ENCODE peak calls at places on chromosomes 7 and 10, in seven cellular contexts. V is HepG2, K is transverse colon, Q is HCT116, C is sigmoid colon, D is H1, F is Panc1. A is an unnamed sample. For H3K4me1, the result is how much of the 10 kb centered on the place peaks cover.

GRCh38 chr10:37572206-37572605 is 285.2 kb downstream of the ZNF248 start:
- DNase-seq in V (no peak), K (no peak), Q (no peak), C (no peak), D (no peak), F (no peak), A (no peak)

GRCh38 chr10:17214991-17215781 is 12.9 kb upstream of the VIM start:
- DNase-seq in V (no peak), K (no peak), Q (peak), C (no peak), D (no peak), F (no peak), A (no peak)

GRCh38 chr10:116418394-116418793 is 9.3 kb upstream of the PNLIPRP3 start:
- DNase-seq in V (no peak), K (no peak), Q (no peak), C (no peak), D (no peak), F (no peak), A (peak)

GRCh38 chr10:95755511-95756004 is 405 bp upstream of the ENTPD1 start:
- DNase-seq in V (peak), K (peak), Q (no peak), C (peak), D (no peak), F (no peak), A (no peak)

GRCh38 chr10:78333362-78334143 is 299.9 kb downstream of the RPS24 start:
- DNase-seq in V (no peak), K (no peak), Q (no peak), C (no peak), D (no peak), F (no peak), A (no peak)

GRCh38 chr7:131948434-131949053 is 392.1 kb upstream of the PODXL start:
- DNase-seq in V (peak), K (peak), Q (no peak), C (no peak), D (no peak), F (no peak), A (no peak)

GRCh38 chr10:986881-987634 is 1.2 kb upstream of the GTPBP4 start:
- DNase-seq in V (no peak), K (no peak), Q (no peak), C (no peak), D (no peak), F (no peak), A (peak)

GRCh38 chr7:17654940-17655339 is 285.4 kb downstream of the SNX13 start:
- DNase-seq in V (no peak), K (no peak), Q (no peak), C (no peak), D (no peak), F (no peak), A (no peak)

GRCh38 chr10:85548038-85548437 is 818.6 kb downstream of the GRID1 start:
- DNase-seq in V (peak), K (peak), Q (peak), C (no peak), D (no peak), F (peak), A (no peak)

GRCh38 chr10:8921583-8921982 is 867.1 kb downstream of the GATA3 start:
- DNase-seq in V (no peak), K (no peak), Q (no peak), C (no peak), D (no peak), F (no peak), A (no peak)

GRCh38 chr7:101119876-101120275 is 7.0 kb upstream of the SERPINE1 start:
- DNase-seq in V (no peak), K (no peak), Q (no peak), C (no peak), D (no peak), F (no peak), A (no peak)
- H3K4me1 ChIP-seq in V (half or more), K (under half), Q (half or more), C (under half), D (under half), F (half or more), A (under half)

DNA sequence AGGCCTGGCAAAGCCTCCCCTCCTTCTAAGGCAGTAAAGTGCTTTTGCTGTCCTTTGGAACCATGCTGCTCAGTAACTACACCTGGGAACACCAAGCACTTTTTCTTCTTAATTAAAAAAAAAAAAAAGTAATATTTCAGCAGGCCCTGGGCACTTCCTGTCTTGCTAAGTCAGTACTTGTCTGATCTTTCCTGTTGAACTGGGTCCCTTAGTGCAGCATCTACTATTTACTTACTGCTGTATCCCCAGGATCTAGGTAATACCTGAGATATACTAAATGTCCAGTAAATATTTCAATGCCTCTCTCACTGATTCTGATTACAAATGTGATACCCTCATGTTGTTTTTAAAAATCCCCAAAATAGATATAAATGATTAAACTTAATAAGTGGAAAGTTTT is 77.4 kb downstream of the PPP1R3C start:
- DNase-seq in V (no peak), K (no peak), Q (no peak), C (no peak), D (no peak), F (no peak), A (no peak)
- TF ChIP-seq POLR2AphosphoS5 in V (no peak), K (no peak), Q (no peak), C (no peak), D (no peak), F (no peak), A (no peak)

DNA sequence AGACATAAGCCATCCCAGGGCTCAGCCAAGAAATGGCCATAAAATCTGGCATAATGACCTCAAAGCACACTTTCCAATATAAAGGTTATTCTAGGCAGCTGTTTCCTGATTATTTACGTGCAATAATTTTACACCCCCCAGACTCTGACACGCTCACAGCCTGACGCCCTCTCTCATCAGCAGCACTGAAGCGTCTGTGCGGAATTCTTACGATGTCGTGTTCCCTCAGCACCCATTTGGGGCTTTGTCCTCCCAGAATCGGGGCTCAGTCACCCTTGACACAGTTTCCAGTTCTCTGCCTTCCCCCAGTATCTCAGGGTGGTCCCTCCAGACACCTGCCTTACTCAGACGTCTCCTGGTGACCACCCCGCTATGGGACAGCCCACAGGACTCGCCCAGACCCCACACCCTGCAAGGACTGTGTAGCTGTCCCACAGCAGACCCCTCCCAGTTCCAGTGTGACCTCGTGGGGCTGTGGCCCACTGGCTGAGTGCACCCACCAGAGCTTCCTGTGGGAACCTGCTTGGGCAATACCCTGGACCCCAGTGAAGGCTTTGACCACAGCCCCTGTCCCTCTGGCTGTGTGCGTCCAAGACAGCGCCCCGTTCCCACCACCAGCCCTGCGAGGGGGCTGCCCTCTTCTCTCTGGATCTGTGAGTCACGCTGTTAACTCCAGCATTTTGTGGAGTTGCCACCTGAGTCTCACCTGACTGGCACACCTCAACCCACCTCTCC is 74.1 kb upstream of the FAM20C start:
- DNase-seq in V (no peak), K (no peak), Q (no peak), C (peak), D (no peak), F (no peak), A (no peak)
- H3K4me1 ChIP-seq in V (under half), K (under half), Q (under half), C (under half), D (under half), F (under half), A (under half)

GRCh38 chr7:55507743-55508142 is 64.6 kb downstream of the VOPP1 start:
- DNase-seq in V (no peak), K (no peak), Q (no peak), C (no peak), D (no peak), F (no peak), A (no peak)

GRCh38 chr7:55512635-55513034 is 59.7 kb downstream of the VOPP1 start:
- DNase-seq in V (no peak), K (no peak), Q (no peak), C (no peak), D (no peak), F (no peak), A (no peak)

GRCh38 chr7:55509322-55509721 is 63.0 kb downstream of the VOPP1 start:
- DNase-seq in V (no peak), K (no peak), Q (no peak), C (no peak), D (no peak), F (no peak), A (no peak)

GRCh38 chr7:55508301-55509011 is 63.8 kb downstream of the VOPP1 start:
- DNase-seq in V (peak), K (no peak), Q (no peak), C (no peak), D (no peak), F (no peak), A (no peak)

GRCh38 chr7:55510621-55511020 is 61.7 kb downstream of the VOPP1 start:
- DNase-seq in V (no peak), K (no peak), Q (no peak), C (no peak), D (no peak), F (no peak), A (no peak)
- TF ChIP-seq POLR2AphosphoS5 in V (no peak), K (no peak), Q (no peak), C (no peak), D (no peak), F (no peak), A (no peak)

DNA sequence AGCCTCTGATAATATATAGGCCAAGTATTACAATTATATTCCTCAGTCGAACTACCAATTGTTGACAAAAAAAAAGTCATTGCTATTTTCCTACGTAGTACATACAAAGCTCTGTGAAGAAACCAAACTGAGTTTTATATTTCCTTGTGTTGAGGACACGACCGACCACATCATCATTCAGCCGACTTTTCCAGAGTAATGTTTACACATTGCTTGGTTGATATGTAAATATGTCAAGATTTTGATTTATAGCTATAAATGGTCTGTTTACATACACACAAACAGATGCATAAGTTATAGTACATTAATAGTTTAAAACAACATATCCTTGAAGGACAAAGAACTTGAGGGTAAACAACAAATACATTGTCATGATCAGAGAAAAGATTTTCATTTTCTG is 121.5 kb downstream of the CRPPA start:
- DNase-seq in V (no peak), K (no peak), Q (no peak), C (no peak), D (no peak), F (no peak), A (no peak)
- H3K4me1 ChIP-seq in V (under half), K (under half), Q (under half), C (under half), D (under half), F (under half), A (under half)

GRCh38 chr7:8274589-8274988 is 12.6 kb upstream of the ICA1 start:
- DNase-seq in V (no peak), K (no peak), Q (no peak), C (no peak), D (no peak), F (no peak), A (no peak)

GRCh38 chr7:8278183-8278582 is 16.2 kb upstream of the ICA1 start:
- DNase-seq in V (no peak), K (no peak), Q (no peak), C (no peak), D (no peak), F (no peak), A (no peak)

GRCh38 chr7:8282162-8282561 is 20.2 kb upstream of the ICA1 start:
- DNase-seq in V (no peak), K (no peak), Q (no peak), C (no peak), D (no peak), F (no peak), A (no peak)

GRCh38 chr7:8282871-8283270 is 20.9 kb upstream of the ICA1 start:
- DNase-seq in V (no peak), K (no peak), Q (no peak), C (no peak), D (no peak), F (no peak), A (no peak)

GRCh38 chr7:8277394-8277982 is 15.5 kb upstream of the ICA1 start:
- DNase-seq in V (peak), K (no peak), Q (no peak), C (no peak), D (no peak), F (peak), A (no peak)
- TF ChIP-seq POLR2AphosphoS5 in V (no peak), K (no peak), Q (no peak), C (no peak), D (no peak), F (no peak), A (no peak)

GRCh38 chr7:50213622-50214017 is 90.9 kb upstream of the IKZF1 start:
- DNase-seq in V (no peak), K (no peak), Q (no peak), C (no peak), D (no peak), F (no peak), A (no peak)
- H3K4me1 ChIP-seq in V (under half), K (under half), Q (under half), C (under half), D (under half), F (under half), A (under half)

GRCh38 chr10:132642732-132643008 is 105.1 kb downstream of the INPP5A start:
- DNase-seq in V (no peak), K (no peak), Q (no peak), C (peak), D (no peak), F (no peak), A (peak)
- TF ChIP-seq POLR2AphosphoS5 in V (no peak), K (no peak), Q (no peak), C (no peak), D (no peak), F (no peak), A (no peak)